ENCODE peak calls at places on chromosomes 13 and 19, in six cellular contexts. One of them, this sample, is unnamed.

GRCh38 chr13:79282508-79282907 is 123.5 kb downstream of the RBM26 start:
- DNase-seq in uterus: no peak
- DNase-seq in transverse colon: no peak
- DNase-seq in ovary: no peak
- DNase-seq in breast epithelium: no peak
- DNase-seq in NB4: no peak
- DNase-seq in this sample: no peak

GRCh38 chr19:55103190-55103589 is 14.2 kb downstream of the PPP1R12C start:
- DNase-seq in uterus: no peak
- DNase-seq in transverse colon: no peak
- DNase-seq in ovary: no peak
- DNase-seq in breast epithelium: no peak
- DNase-seq in NB4: no peak
- DNase-seq in this sample: no peak

GRCh38 chr19:38905620-38906019 is 5.9 kb downstream of the NFKBIB start:
- DNase-seq in uterus: no peak
- DNase-seq in transverse colon: no peak
- DNase-seq in ovary: no peak
- DNase-seq in breast epithelium: no peak
- DNase-seq in NB4: no peak
- DNase-seq in this sample: no peak

GRCh38 chr19:36441339-36441738 is 22.9 kb upstream of the ZFP82 start:
- DNase-seq in uterus: no peak
- DNase-seq in transverse colon: no peak
- DNase-seq in ovary: no peak
- DNase-seq in breast epithelium: no peak
- DNase-seq in NB4: no peak
- DNase-seq in this sample: no peak

GRCh38 chr13:113920606-113921306 is 53.1 kb downstream of the C13orf46 start:
- DNase-seq in uterus: no peak
- DNase-seq in transverse colon: no peak
- DNase-seq in ovary: no peak
- DNase-seq in breast epithelium: peak; percentile 7
- DNase-seq in NB4: no peak
- DNase-seq in this sample: peak; percentile 9

GRCh38 chr19:54162241-54162805 is 2.8 kb upstream of the LENG1 start:
- DNase-seq in uterus: peak; percentile 89
- DNase-seq in transverse colon: peak; percentile 95
- DNase-seq in ovary: peak; percentile 91
- DNase-seq in breast epithelium: peak; percentile 87
- DNase-seq in NB4: peak; percentile 89
- DNase-seq in this sample: peak; percentile 96

GRCh38 chr19:18287836-18288772 is 6.7 kb upstream of the JUND start:
- DNase-seq in uterus: no peak
- DNase-seq in transverse colon: no peak
- DNase-seq in ovary: peak; percentile 33
- DNase-seq in breast epithelium: no peak
- DNase-seq in NB4: no peak
- DNase-seq in this sample: no peak

GRCh38 chr19:37698216-37698615 is 21.3 kb downstream of the ZNF607 start:
- DNase-seq in uterus: no peak
- DNase-seq in transverse colon: no peak
- DNase-seq in ovary: no peak
- DNase-seq in breast epithelium: no peak
- DNase-seq in NB4: no peak
- DNase-seq in this sample: no peak

GRCh38 chr13:99981115-99982020 is at the start of gene ZIC2:
- DNase-seq in uterus: no peak
- DNase-seq in transverse colon: no peak
- DNase-seq in ovary: no peak
- DNase-seq in breast epithelium: no peak
- DNase-seq in NB4: peak; percentile 96
- DNase-seq in this sample: no peak

GRCh38 chr13:103031332-103031873 is 34.8 kb downstream of the SLC10A2 start:
- DNase-seq in uterus: no peak
- DNase-seq in transverse colon: no peak
- DNase-seq in ovary: no peak
- DNase-seq in breast epithelium: no peak
- DNase-seq in NB4: no peak
- DNase-seq in this sample: no peak

GRCh38 chr13:99072356-99072755 is 94.5 kb upstream of the DOCK9 start:
- DNase-seq in uterus: no peak
- DNase-seq in transverse colon: no peak
- DNase-seq in ovary: no peak
- DNase-seq in breast epithelium: no peak
- DNase-seq in NB4: no peak
- DNase-seq in this sample: no peak

GRCh38 chr19:4981681-4981958 is 12.7 kb downstream of the KDM4B start:
- DNase-seq in uterus: no peak
- DNase-seq in transverse colon: no peak
- DNase-seq in ovary: no peak
- DNase-seq in breast epithelium: no peak
- DNase-seq in NB4: no peak
- DNase-seq in this sample: no peak

GRCh38 chr13:100513987-100514670 is 74.5 kb downstream of the GGACT start:
- DNase-seq in uterus: no peak
- DNase-seq in transverse colon: no peak
- DNase-seq in ovary: no peak
- DNase-seq in breast epithelium: no peak
- DNase-seq in NB4: no peak
- DNase-seq in this sample: no peak

GRCh38 chr19:48965033-48965805 is at the start of gene FTL:
- DNase-seq in uterus: peak; percentile 98
- DNase-seq in transverse colon: peak; percentile 98
- DNase-seq in ovary: peak; percentile 99
- DNase-seq in breast epithelium: peak; percentile 96
- DNase-seq in NB4: peak; percentile 97
- DNase-seq in this sample: peak; percentile 96

GRCh38 chr13:27534108-27534975 is 84.0 kb upstream of the MTIF3 start:
- DNase-seq in uterus: no peak
- DNase-seq in transverse colon: peak; percentile 26
- DNase-seq in ovary: no peak
- DNase-seq in breast epithelium: no peak
- DNase-seq in NB4: no peak
- DNase-seq in this sample: no peak

GRCh38 chr19:38617764-38618589 is at the start of gene MAP4K1:
- DNase-seq in uterus: no peak
- DNase-seq in transverse colon: peak; percentile 78
- DNase-seq in ovary: no peak
- DNase-seq in breast epithelium: no peak
- DNase-seq in NB4: peak; percentile 92
- DNase-seq in this sample: peak; percentile 90

GRCh38 chr19:34588249-34588648 is 88.7 kb downstream of the SCGB2B2 start:
- DNase-seq in uterus: no peak
- DNase-seq in transverse colon: no peak
- DNase-seq in ovary: no peak
- DNase-seq in breast epithelium: no peak
- DNase-seq in NB4: no peak
- DNase-seq in this sample: no peak

GRCh38 chr19:15935167-15935702 is 906 bp upstream of the CYP4F11 start:
- DNase-seq in uterus: no peak
- DNase-seq in transverse colon: peak; percentile 13
- DNase-seq in ovary: no peak
- DNase-seq in breast epithelium: no peak
- DNase-seq in NB4: no peak
- DNase-seq in this sample: no peak

GRCh38 chr13:97328222-97328790 is 105.7 kb upstream of the RAP2A start:
- DNase-seq in uterus: no peak
- DNase-seq in transverse colon: no peak
- DNase-seq in ovary: no peak
- DNase-seq in breast epithelium: no peak
- DNase-seq in NB4: no peak
- DNase-seq in this sample: no peak

GRCh38 chr19:49890349-49891311 is 6.1 kb downstream of the IL4I1 start:
- DNase-seq in uterus: no peak
- DNase-seq in transverse colon: peak; percentile 67
- DNase-seq in ovary: no peak
- DNase-seq in breast epithelium: no peak
- DNase-seq in NB4: no peak
- DNase-seq in this sample: no peak

GRCh38 chr19:6087074-6087506 is 23.2 kb downstream of the RFX2 start:
- DNase-seq in uterus: no peak
- DNase-seq in transverse colon: peak; percentile 53
- DNase-seq in ovary: no peak
- DNase-seq in breast epithelium: no peak
- DNase-seq in NB4: peak; percentile 71
- DNase-seq in this sample: no peak

GRCh38 chr19:3210347-3211017 is 14.0 kb upstream of the CELF5 start:
- DNase-seq in uterus: no peak
- DNase-seq in transverse colon: peak; percentile 72
- DNase-seq in ovary: no peak
- DNase-seq in breast epithelium: no peak
- DNase-seq in NB4: peak; percentile 57
- DNase-seq in this sample: no peak

GRCh38 chr13:99968521-99969367 is 2.8 kb downstream of the ZIC5 start:
- DNase-seq in uterus: no peak
- DNase-seq in transverse colon: peak; percentile 45
- DNase-seq in ovary: no peak
- DNase-seq in breast epithelium: no peak
- DNase-seq in NB4: no peak
- DNase-seq in this sample: no peak

GRCh38 chr13:31747271-31747670 is 7.9 kb downstream of the RXFP2 start:
- DNase-seq in uterus: no peak
- DNase-seq in transverse colon: no peak
- DNase-seq in ovary: no peak
- DNase-seq in breast epithelium: no peak
- DNase-seq in NB4: no peak
- DNase-seq in this sample: no peak

GRCh38 chr19:16920816-16921529 is 32.2 kb downstream of the F2RL3 start:
- DNase-seq in uterus: no peak
- DNase-seq in transverse colon: no peak
- DNase-seq in ovary: no peak
- DNase-seq in breast epithelium: no peak
- DNase-seq in NB4: peak; percentile 57
- DNase-seq in this sample: no peak

DNA sequence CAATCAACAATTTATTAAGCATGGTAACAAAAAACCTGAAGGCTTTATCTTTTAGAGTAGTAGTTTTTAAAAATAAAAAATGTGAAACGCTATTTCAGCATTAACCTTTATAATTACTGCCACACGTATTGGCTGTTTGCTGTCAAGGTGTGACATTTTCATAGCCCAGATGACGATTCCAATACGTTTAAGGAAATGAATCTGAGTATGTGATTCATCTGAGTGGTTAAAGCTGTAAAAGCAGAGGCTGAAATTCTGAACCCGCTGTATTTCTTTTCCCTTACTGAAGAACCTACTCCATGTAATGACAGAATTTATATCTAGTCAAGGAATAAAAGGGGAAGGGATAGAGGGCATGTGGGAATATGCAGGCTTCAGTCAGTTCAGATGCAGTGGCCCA is 166.0 kb downstream of the LMO7 start:
- DNase-seq in uterus: no peak
- DNase-seq in transverse colon: no peak
- DNase-seq in ovary: no peak
- DNase-seq in breast epithelium: no peak
- DNase-seq in NB4: no peak
- DNase-seq in this sample: no peak
- TF ChIP-seq POLR2A in uterus: no peak
- TF ChIP-seq POLR2A in transverse colon: no peak
- TF ChIP-seq POLR2A in ovary: no peak
- TF ChIP-seq POLR2A in breast epithelium: no peak
- TF ChIP-seq POLR2A in NB4: no peak
- TF ChIP-seq POLR2A in this sample: no peak

GRCh38 chr19:56295531-56296455 is 18.8 kb downstream of the ZSCAN5A start:
- DNase-seq in uterus: no peak
- DNase-seq in transverse colon: no peak
- DNase-seq in ovary: no peak
- DNase-seq in breast epithelium: no peak
- DNase-seq in NB4: no peak
- DNase-seq in this sample: no peak
- H3K4me3 ChIP-seq in uterus: no peak overlapping the region
- H3K4me3 ChIP-seq in transverse colon: no peak overlapping the region
- H3K4me3 ChIP-seq in ovary: no peak overlapping the region
- H3K4me3 ChIP-seq in breast epithelium: peak overlapping the region; percentile 25
- H3K4me3 ChIP-seq in NB4: no peak overlapping the region
- H3K4me3 ChIP-seq in this sample: no peak overlapping the region

GRCh38 chr13:43878897-43879322 is 630 bp downstream of the CCDC122 start:
- DNase-seq in uterus: peak; percentile 63
- DNase-seq in transverse colon: peak; percentile 77
- DNase-seq in ovary: peak; percentile 67
- DNase-seq in breast epithelium: peak; percentile 57
- DNase-seq in NB4: peak; percentile 92
- DNase-seq in this sample: peak; percentile 96
- TF ChIP-seq POLR2A in uterus: no peak
- TF ChIP-seq POLR2A in transverse colon: no peak
- TF ChIP-seq POLR2A in ovary: no peak
- TF ChIP-seq POLR2A in breast epithelium: no peak
- TF ChIP-seq POLR2A in NB4: no peak
- TF ChIP-seq POLR2A in this sample: no peak

DNA sequence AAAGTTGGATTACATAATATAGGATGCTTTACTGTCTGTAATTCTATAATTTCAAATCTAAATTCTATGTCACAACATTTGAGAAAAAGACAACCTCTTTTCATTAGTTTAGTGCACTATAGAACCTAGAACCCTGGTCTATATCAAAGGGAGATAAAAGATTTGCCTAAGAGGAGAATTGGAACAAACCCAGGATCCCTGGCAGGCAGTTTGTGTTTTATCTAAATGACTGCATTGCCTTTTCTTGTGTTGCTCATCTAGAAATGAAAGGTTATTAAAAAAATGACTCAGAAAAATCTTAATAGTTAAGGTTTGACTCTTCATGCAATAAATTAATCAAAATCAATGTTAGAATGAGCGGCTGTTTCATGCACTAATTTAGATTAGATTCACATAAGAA is 96.7 kb downstream of the PCDH9 start:
- DNase-seq in uterus: no peak
- DNase-seq in transverse colon: no peak
- DNase-seq in ovary: no peak
- DNase-seq in breast epithelium: no peak
- DNase-seq in NB4: no peak
- DNase-seq in this sample: no peak
- H3K4me3 ChIP-seq in uterus: no peak overlapping the region
- H3K4me3 ChIP-seq in transverse colon: no peak overlapping the region
- H3K4me3 ChIP-seq in ovary: no peak overlapping the region
- H3K4me3 ChIP-seq in breast epithelium: no peak overlapping the region
- H3K4me3 ChIP-seq in NB4: no peak overlapping the region
- H3K4me3 ChIP-seq in this sample: no peak overlapping the region

DNA sequence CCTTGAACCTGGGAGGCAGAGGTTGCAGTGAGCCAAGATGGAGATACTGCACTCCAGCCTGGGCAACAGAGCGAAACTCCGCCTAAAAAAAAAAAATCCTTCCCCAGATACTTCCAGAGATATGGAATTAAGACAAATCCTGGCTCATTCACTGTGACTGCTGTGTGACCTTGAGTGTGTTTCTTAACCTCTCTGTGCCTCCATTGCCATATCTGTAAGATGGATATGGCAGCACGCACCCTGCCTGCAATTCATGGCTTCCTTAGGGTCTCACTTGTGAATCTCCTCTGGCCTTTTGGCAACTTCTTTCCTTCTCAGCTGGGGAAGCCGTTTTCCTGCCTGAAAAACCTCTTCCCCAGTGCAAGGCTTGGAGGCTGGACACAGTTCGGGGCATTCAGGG is 33.8 kb upstream of the ONECUT3 start:
- DNase-seq in uterus: no peak
- DNase-seq in transverse colon: no peak
- DNase-seq in ovary: no peak
- DNase-seq in breast epithelium: no peak
- DNase-seq in NB4: no peak
- DNase-seq in this sample: no peak
- TF ChIP-seq POLR2A in uterus: no peak
- TF ChIP-seq POLR2A in transverse colon: no peak
- TF ChIP-seq POLR2A in ovary: no peak
- TF ChIP-seq POLR2A in breast epithelium: no peak
- TF ChIP-seq POLR2A in NB4: no peak
- TF ChIP-seq POLR2A in this sample: no peak

GRCh38 chr13:109691689-109692088 is 94.7 kb downstream of the IRS2 start:
- DNase-seq in uterus: no peak
- DNase-seq in transverse colon: no peak
- DNase-seq in ovary: no peak
- DNase-seq in breast epithelium: no peak
- DNase-seq in NB4: no peak
- DNase-seq in this sample: no peak
- H3K4me3 ChIP-seq in uterus: no peak overlapping the region
- H3K4me3 ChIP-seq in transverse colon: no peak overlapping the region
- H3K4me3 ChIP-seq in ovary: no peak overlapping the region
- H3K4me3 ChIP-seq in breast epithelium: no peak overlapping the region
- H3K4me3 ChIP-seq in NB4: no peak overlapping the region
- H3K4me3 ChIP-seq in this sample: no peak overlapping the region